ENCODE peak calls at places on chromosomes 2 and 18, in ten cellular contexts. G is fibroblast of pulmonary artery, P is iris pigment epithelial cell, Y is foreskin fibroblast, K is LoVo, X is cardiac muscle cell, T is stomach, D is LHCN-M2, F is GM20000, Z is lung microvascular endothelial cell. N is an unnamed sample.

GRCh38 chr2:217946071-217946470 is 56.7 kb downstream of the TNS1 start:
- DNase-seq in G (no peak), P (no peak), Y (no peak), K (no peak), X (no peak), T (peak), D (no peak), F (no peak), Z (no peak), N (no peak)

GRCh38 chr18:68713791-68714190 is 1.1 kb downstream of the TMX3 start:
- DNase-seq in G (no peak), P (peak), Y (no peak), K (no peak), X (peak), T (no peak), D (no peak), F (peak), Z (no peak), N (no peak)

GRCh38 chr18:75054611-75055010 is 154.3 kb downstream of the PTGR3 start:
- DNase-seq in G (no peak), P (no peak), Y (no peak), K (no peak), X (no peak), T (no peak), D (no peak), F (no peak), Z (no peak), N (no peak)

GRCh38 chr2:100741880-100742814 is 77.8 kb upstream of the NPAS2 start:
- DNase-seq in G (peak), P (peak), Y (peak), K (no peak), X (peak), T (no peak), D (peak), F (no peak), Z (no peak), N (peak)

GRCh38 chr2:26435106-26435505 is 33.4 kb downstream of the DRC1 start:
- DNase-seq in G (no peak), P (no peak), Y (no peak), K (no peak), X (no peak), T (no peak), D (no peak), F (no peak), Z (no peak), N (no peak)

GRCh38 chr18:59359576-59359952 is 499 bp upstream of the LMAN1 start:
- DNase-seq in G (no peak), P (peak), Y (peak), K (no peak), X (no peak), T (no peak), D (no peak), F (no peak), Z (no peak), N (no peak)

GRCh38 chr2:77977486-77978063 is 455.4 kb upstream of the LRRTM4 start:
- DNase-seq in G (no peak), P (no peak), Y (no peak), K (no peak), X (no peak), T (no peak), D (no peak), F (no peak), Z (no peak), N (no peak)

GRCh38 chr2:189633392-189633811 is 27.9 kb upstream of the ASNSD1 start:
- DNase-seq in G (peak), P (no peak), Y (no peak), K (no peak), X (peak), T (no peak), D (no peak), F (no peak), Z (peak), N (no peak)

GRCh38 chr18:9905401-9905922 is 8.4 kb upstream of the VAPA start:
- DNase-seq in G (peak), P (no peak), Y (peak), K (no peak), X (peak), T (no peak), D (no peak), F (no peak), Z (peak), N (no peak)